ENCODE peak calls at places on chromosomes 13 and 19, in nine cellular contexts. Z is breast epithelium, U is HCT116, E is colonic mucosa, J is prostate gland, X is AG09309, R is cardiac muscle cell, B is osteoblast, I is heart left ventricle. V is an unnamed sample.

GRCh38 chr13:40692946-40693345 is 26.5 kb upstream of the FOXO1 start:
- DNase-seq in Z (no peak), U (no peak), E (no peak), J (no peak), X (no peak), R (no peak), B (no peak), I (no peak), V (no peak)

GRCh38 chr19:12794196-12794921 is 3.1 kb downstream of the JUNB start:
- DNase-seq in Z (no peak), U (no peak), E (no peak), J (no peak), X (no peak), R (no peak), B (no peak), I (no peak), V (no peak)

GRCh38 chr19:18999016-18999758 is 34.1 kb downstream of the SUGP2 start:
- DNase-seq in Z (no peak), U (no peak), E (no peak), J (no peak), X (no peak), R (no peak), B (peak; percentile 75), I (no peak), V (no peak)

GRCh38 chr19:12802267-12803106 is 618 bp downstream of the THSD8 start:
- DNase-seq in Z (no peak), U (no peak), E (peak; percentile 57), J (no peak), X (no peak), R (no peak), B (peak; percentile 94), I (no peak), V (no peak)

GRCh38 chr13:84999252-84999651 is 800.0 kb downstream of the SLITRK6 start:
- DNase-seq in Z (no peak), U (no peak), E (no peak), J (no peak), X (no peak), R (no peak), B (no peak), I (no peak), V (no peak)

GRCh38 chr13:113850722-113851479 is 13.0 kb downstream of the GAS6 start:
- DNase-seq in Z (no peak), U (no peak), E (peak; percentile 2), J (no peak), X (no peak), R (no peak), B (no peak), I (no peak), V (no peak)

GRCh38 chr13:59346861-59347470 is 816.8 kb downstream of the DIAPH3 start:
- DNase-seq in Z (no peak), U (no peak), E (no peak), J (no peak), X (no peak), R (no peak), B (no peak), I (no peak), V (no peak)

GRCh38 chr19:39363909-39364457 is 21.8 kb downstream of the SAMD4B start:
- DNase-seq in Z (no peak), U (no peak), E (no peak), J (no peak), X (no peak), R (no peak), B (peak; percentile 84), I (peak; percentile 65), V (no peak)

GRCh38 chr19:10424011-10424637 is 3.8 kb downstream of the PDE4A start:
- DNase-seq in Z (peak; percentile 79), U (no peak), E (peak; percentile 88), J (peak; percentile 62), X (no peak), R (peak; percentile 84), B (peak; percentile 99), I (peak; percentile 83), V (no peak)

GRCh38 chr13:99432637-99433542 is 68.4 kb upstream of the TM9SF2 start:
- DNase-seq in Z (no peak), U (peak; percentile 36), E (peak; percentile 40), J (no peak), X (no peak), R (peak; percentile 21), B (peak; percentile 92), I (peak; percentile 70), V (no peak)

GRCh38 chr19:7492142-7493055 is 3.6 kb upstream of the PEX11G start:
- DNase-seq in Z (no peak), U (no peak), E (no peak), J (no peak), X (peak; percentile 92), R (no peak), B (no peak), I (no peak), V (no peak)

GRCh38 chr19:30228726-30229523 is 143.3 kb upstream of the ZNF536 start:
- DNase-seq in Z (no peak), U (no peak), E (no peak), J (no peak), X (no peak), R (peak; percentile 47), B (peak; percentile 86), I (no peak), V (no peak)

GRCh38 chr19:30227071-30227621 is 145.0 kb upstream of the ZNF536 start:
- DNase-seq in Z (no peak), U (no peak), E (no peak), J (no peak), X (no peak), R (no peak), B (no peak), I (no peak), V (no peak)

GRCh38 chr19:30227661-30228112 is 144.5 kb upstream of the ZNF536 start:
- DNase-seq in Z (peak; percentile 66), U (peak; percentile 13), E (peak; percentile 67), J (peak; percentile 39), X (no peak), R (peak; percentile 87), B (peak; percentile 99), I (peak; percentile 73), V (no peak)

GRCh38 chr19:30229524-30230174 is 142.5 kb upstream of the ZNF536 start:
- DNase-seq in Z (no peak), U (no peak), E (no peak), J (no peak), X (no peak), R (no peak), B (no peak), I (no peak), V (no peak)

GRCh38 chr19:30228113-30228725 is 144.0 kb upstream of the ZNF536 start:
- DNase-seq in Z (no peak), U (no peak), E (no peak), J (no peak), X (no peak), R (no peak), B (no peak), I (no peak), V (no peak)
- H3K4me3 ChIP-seq in Z (peak overlapping the region; percentile 72), U (no peak overlapping the region), E (peak overlapping the region; percentile 45), J (peak overlapping the region; percentile 45), X (peak overlapping the region; percentile 46), R (peak overlapping the region; percentile 45), B (peak overlapping the region; percentile 68), I (peak overlapping the region; percentile 42), V (no peak overlapping the region)

GRCh38 chr19:41997121-41997850 is 3.3 kb upstream of the ATP1A3 start:
- DNase-seq in Z (no peak), U (no peak), E (peak; percentile 28), J (peak; percentile 24), X (no peak), R (peak; percentile 86), B (peak; percentile 99), I (peak; percentile 55), V (no peak)

GRCh38 chr19:41999878-42000208 is 5.8 kb upstream of the ATP1A3 start:
- DNase-seq in Z (no peak), U (no peak), E (no peak), J (no peak), X (no peak), R (no peak), B (peak; percentile 66), I (no peak), V (no peak)

GRCh38 chr19:41999071-41999877 is 5.2 kb upstream of the ATP1A3 start:
- DNase-seq in Z (no peak), U (no peak), E (no peak), J (no peak), X (no peak), R (peak; percentile 17), B (peak; percentile 87), I (no peak), V (no peak)

GRCh38 chr19:41997851-41998229 is 3.8 kb upstream of the ATP1A3 start:
- DNase-seq in Z (no peak), U (no peak), E (no peak), J (no peak), X (no peak), R (no peak), B (peak; percentile 72), I (no peak), V (no peak)

DNA sequence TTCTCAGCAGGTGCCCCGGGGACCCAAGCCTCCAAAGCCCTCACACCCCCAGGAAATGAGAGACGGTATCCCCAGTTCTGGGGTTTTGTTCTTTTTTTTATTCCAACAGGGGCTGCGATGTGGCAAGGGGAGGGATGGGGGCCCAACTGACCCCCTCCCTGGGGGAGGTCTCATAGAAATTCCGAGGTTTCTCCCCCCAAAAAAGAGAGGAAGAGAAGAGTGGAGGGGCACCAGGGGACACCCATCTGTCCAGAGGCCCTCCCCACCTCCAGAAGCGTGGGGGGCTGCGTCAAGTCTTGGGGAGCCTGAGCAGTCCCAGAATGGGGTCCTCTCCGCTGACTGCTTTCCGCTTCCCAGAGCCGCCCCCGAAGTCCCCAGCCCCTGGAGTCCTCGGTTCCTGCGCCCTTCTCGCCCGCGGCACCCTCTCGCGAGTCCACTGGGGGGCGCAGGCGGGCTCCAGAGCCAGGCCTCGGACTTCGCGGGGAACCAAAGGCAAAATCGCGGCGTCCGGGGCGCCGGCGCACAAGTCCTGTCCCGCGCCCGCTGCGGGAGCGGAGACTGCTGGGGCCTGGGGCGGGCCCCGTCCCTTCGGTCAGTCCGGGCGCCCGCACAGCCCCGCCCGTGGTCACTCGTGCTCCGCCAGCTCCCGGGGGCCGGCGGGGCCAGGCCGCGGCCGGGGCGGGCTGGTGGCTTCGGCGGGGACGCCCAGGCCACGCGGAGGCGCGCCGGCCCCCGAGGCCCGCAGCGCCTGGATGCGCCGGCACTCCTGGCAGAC is 4.4 kb upstream of the ATP1A3 start:
- DNase-seq in Z (no peak), U (peak; percentile 16), E (no peak), J (no peak), X (no peak), R (peak; percentile 83), B (peak; percentile 98), I (peak; percentile 63), V (no peak)
- TF ChIP-seq CTCF in Z (peak; percentile 23), U (peak; percentile 70), E (peak; percentile 41), J (no peak), X (peak; percentile 85), R (peak; percentile 76), B (peak; percentile 59), I (peak; percentile 67), V (peak; percentile 80)

DNA sequence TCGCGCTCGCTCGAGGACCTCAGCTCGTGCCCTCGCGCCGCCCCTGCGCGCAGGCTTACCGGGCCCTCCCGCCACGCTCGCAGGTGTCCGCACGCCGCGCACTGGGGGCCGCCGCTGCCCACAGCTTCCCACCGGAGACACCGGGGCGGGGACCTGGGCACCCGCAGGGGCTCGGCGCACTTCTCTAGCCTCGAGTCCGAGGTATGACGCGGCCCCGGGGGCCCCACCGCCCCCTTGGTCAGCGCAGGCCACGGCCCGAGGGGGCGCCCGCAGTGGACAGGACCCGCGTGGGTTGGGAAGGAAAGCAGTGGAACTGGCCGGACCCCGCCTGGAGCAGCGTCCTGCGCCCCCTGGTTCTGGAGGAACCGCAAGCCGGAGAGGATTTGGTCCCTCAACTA is 2.1 kb upstream of the GRWD1 start:
- DNase-seq in Z (no peak), U (no peak), E (no peak), J (no peak), X (no peak), R (no peak), B (peak; percentile 77), I (no peak), V (no peak)
- H3K4me3 ChIP-seq in Z (peak overlapping the region; percentile 86), U (no peak overlapping the region), E (peak overlapping the region; percentile 13), J (peak overlapping the region; percentile 23), X (no peak overlapping the region), R (no peak overlapping the region), B (peak overlapping the region; percentile 93), I (no peak overlapping the region), V (no peak overlapping the region)

GRCh38 chr19:3575260-3575741 is 2.6 kb downstream of the HMG20B start:
- DNase-seq in Z (no peak), U (no peak), E (peak; percentile 28), J (no peak), X (no peak), R (peak; percentile 44), B (peak; percentile 79), I (no peak), V (no peak)
- TF ChIP-seq CTCF in Z (no peak), U (no peak), E (no peak), J (no peak), X (peak; percentile 39), R (peak; percentile 29), B (no peak), I (no peak), V (peak; percentile 34)

V was measured in HFF-Myc.